ENCODE peak calls at places on chromosomes 5 and 9, in eight cellular contexts. M is HT1080; Y is activated T-cell treated with anti-CD3 and anti-CD28 coated beads for 1 hour; F is stimulated activated CD8-positive, alpha-beta memory T cell treated with anti-CD3 and anti-CD28 coated beads, Interleukin-15, amount 100 ng/mL, for 1 hour; O is ACHN; I is HuH-7.5; R is NCI-H2171 treated with DMSO at 0.1 percent for 48 hours; P is fibroblast of pulmonary artery. B is an unnamed sample.

GRCh38 chr5:53087596-53087995 is 22.0 kb downstream of the MOCS2 start:
- DNase-seq in M (peak), Y (no peak), F (no peak), O (no peak), I (no peak), R (no peak), P (no peak), B (no peak)

GRCh38 chr9:70060883-70061507 is 17.3 kb downstream of the MAMDC2 start:
- DNase-seq in M (no peak), Y (no peak), F (no peak), O (no peak), I (no peak), R (no peak), P (no peak), B (peak)

GRCh38 chr9:113566011-113566711 is 102.6 kb downstream of the RGS3 start:
- DNase-seq in M (no peak), Y (no peak), F (no peak), O (no peak), I (no peak), R (no peak), P (no peak), B (no peak)

GRCh38 chr5:105506692-105507277 is 1944.2 kb upstream of the NUDT12 start:
- DNase-seq in M (peak), Y (no peak), F (no peak), O (peak), I (peak), R (peak), P (peak), B (no peak)

GRCh38 chr9:4686112-4686511 is 6.7 kb downstream of the CDC37L1 start:
- DNase-seq in M (no peak), Y (no peak), F (no peak), O (no peak), I (no peak), R (no peak), P (no peak), B (no peak)

GRCh38 chr5:54045077-54045792 is 265.1 kb downstream of the ARL15 start:
- DNase-seq in M (no peak), Y (no peak), F (no peak), O (no peak), I (no peak), R (no peak), P (no peak), B (no peak)

GRCh38 chr5:34817558-34818351 is 21.2 kb upstream of the TTC23L start:
- DNase-seq in M (no peak), Y (no peak), F (no peak), O (peak), I (no peak), R (no peak), P (no peak), B (no peak)

GRCh38 chr9:117963493-117963892 is 259.3 kb downstream of the TLR4 start:
- DNase-seq in M (no peak), Y (no peak), F (no peak), O (no peak), I (no peak), R (peak), P (no peak), B (no peak)

GRCh38 chr5:17436345-17436744 is 61.7 kb upstream of the TAF11L2 start:
- DNase-seq in M (peak), Y (no peak), F (no peak), O (no peak), I (no peak), R (no peak), P (no peak), B (no peak)

GRCh38 chr5:107853031-107853430 is 182.3 kb upstream of the EFNA5 start:
- DNase-seq in M (no peak), Y (no peak), F (no peak), O (no peak), I (no peak), R (no peak), P (no peak), B (no peak)

B was measured in vagina.